ENCODE peak calls at places on chromosome X, in nine cellular contexts. U, K, Z, N, A, X, W, C and I are unnamed samples.
A peak's percentile ranks its signal among the peaks of the same experiment; 100 is the strongest.

GRCh38 chrX:12309733-12310054 is 171.4 kb downstream of the FRMPD4 start:
- DNase-seq in U (no peak), K (no peak), Z (no peak), N (peak; percentile 17), A (no peak), X (no peak), W (no peak), C (no peak), I (no peak)

GRCh38 chrX:20056704-20057103 is 60.0 kb downstream of the MAP7D2 start:
- DNase-seq in U (peak; percentile 53), K (no peak), Z (no peak), N (no peak), A (no peak), X (no peak), W (no peak), C (no peak), I (no peak)

GRCh38 chrX:30488092-30488491 is 89.5 kb downstream of the TASL start:
- DNase-seq in U (no peak), K (no peak), Z (peak; percentile 27), N (peak; percentile 22), A (no peak), X (no peak), W (peak; percentile 15), C (no peak), I (no peak)

GRCh38 chrX:10173331-10173900 is 16.6 kb downstream of the CLCN4 start:
- DNase-seq in U (peak; percentile 95), K (peak; percentile 71), Z (no peak), N (peak; percentile 90), A (peak; percentile 64), X (no peak), W (no peak), C (peak; percentile 66), I (no peak)

GRCh38 chrX:136215559-136215958 is 35.6 kb downstream of the MAP7D3 start:
- DNase-seq in U (peak; percentile 72), K (no peak), Z (no peak), N (no peak), A (no peak), X (no peak), W (no peak), C (no peak), I (peak; percentile 32)

GRCh38 chrX:134949271-134949670 is 41.5 kb upstream of the SMIM10 start:
- DNase-seq in U (peak; percentile 50), K (no peak), Z (no peak), N (no peak), A (no peak), X (no peak), W (no peak), C (no peak), I (peak; percentile 4)

GRCh38 chrX:41275661-41276609 is 58.0 kb upstream of the DDX3X start:
- DNase-seq in U (peak; percentile 48), K (peak; percentile 85), Z (peak; percentile 79), N (peak; percentile 63), A (peak; percentile 72), X (peak; percentile 90), W (no peak), C (peak; percentile 66), I (peak; percentile 43)

GRCh38 chrX:18291006-18291545 is 63.4 kb downstream of the SCML2 start:
- DNase-seq in U (peak; percentile 14), K (no peak), Z (no peak), N (no peak), A (no peak), X (no peak), W (no peak), C (no peak), I (no peak)

GRCh38 chrX:118807151-118808017 is 16.2 kb upstream of the ZCCHC12 start:
- DNase-seq in U (peak; percentile 24), K (peak; percentile 69), Z (peak; percentile 37), N (peak; percentile 62), A (peak; percentile 24), X (no peak), W (peak; percentile 10), C (peak; percentile 42), I (peak; percentile 17)

GRCh38 chrX:87299563-87300160 is 217.9 kb upstream of the KLHL4 start:
- DNase-seq in U (peak; percentile 5), K (no peak), Z (no peak), N (peak; percentile 37), A (peak; percentile 3), X (no peak), W (no peak), C (peak; percentile 3), I (no peak)

GRCh38 chrX:138897621-138898492 is 186.3 kb upstream of the FGF13 start:
- DNase-seq in U (peak; percentile 68), K (no peak), Z (no peak), N (no peak), A (no peak), X (no peak), W (no peak), C (no peak), I (no peak)

GRCh38 chrX:37755073-37755472 is 24.8 kb upstream of the CYBB start:
- DNase-seq in U (no peak), K (no peak), Z (no peak), N (no peak), A (peak; percentile 27), X (no peak), W (peak; percentile 69), C (no peak), I (no peak)

GRCh38 chrX:108736509-108737479 is at the start of gene IRS4:
- DNase-seq in U (peak; percentile 8), K (no peak), Z (peak; percentile 17), N (peak; percentile 90), A (no peak), X (peak; percentile 73), W (no peak), C (peak; percentile 82), I (no peak)

GRCh38 chrX:153925739-153926593 is at the start of gene ARHGAP4:
- DNase-seq in U (no peak), K (no peak), Z (peak; percentile 57), N (peak; percentile 44), A (peak; percentile 72), X (peak; percentile 82), W (no peak), C (no peak), I (no peak)

GRCh38 chrX:126027229-126027628 is 138.9 kb downstream of the DCAF12L2 start:
- DNase-seq in U (no peak), K (no peak), Z (no peak), N (no peak), A (no peak), X (no peak), W (no peak), C (no peak), I (no peak)

GRCh38 chrX:54444752-54445151 is 4.5 kb downstream of the TSR2 start:
- DNase-seq in U (no peak), K (no peak), Z (no peak), N (no peak), A (no peak), X (no peak), W (no peak), C (no peak), I (no peak)

GRCh38 chrX:153641575-153642312 is 5.3 kb upstream of the DUSP9 start:
- DNase-seq in U (no peak), K (no peak), Z (no peak), N (peak; percentile 37), A (peak; percentile 58), X (no peak), W (no peak), C (no peak), I (no peak)

GRCh38 chrX:136694491-136695087 is 46.6 kb downstream of the CD40LG start:
- DNase-seq in U (peak; percentile 42), K (no peak), Z (peak; percentile 57), N (peak; percentile 74), A (peak; percentile 48), X (no peak), W (peak; percentile 62), C (peak; percentile 3), I (peak; percentile 40)

GRCh38 chrX:66622209-66622608 is 16.7 kb downstream of the EDA2R start:
- DNase-seq in U (peak; percentile 42), K (no peak), Z (no peak), N (no peak), A (no peak), X (no peak), W (no peak), C (no peak), I (peak; percentile 30)

GRCh38 chrX:39438603-39439602 is 637.6 kb downstream of the MID1IP1 start:
- DNase-seq in U (no peak), K (no peak), Z (no peak), N (peak; percentile 22), A (no peak), X (no peak), W (no peak), C (no peak), I (no peak)
- TF ChIP-seq CTCF in U (peak; percentile 27), K (peak; percentile 14), Z (peak; percentile 26), N (peak; percentile 34), A (no peak), X (no peak), W (no peak), C (no peak), I (no peak)

DNA sequence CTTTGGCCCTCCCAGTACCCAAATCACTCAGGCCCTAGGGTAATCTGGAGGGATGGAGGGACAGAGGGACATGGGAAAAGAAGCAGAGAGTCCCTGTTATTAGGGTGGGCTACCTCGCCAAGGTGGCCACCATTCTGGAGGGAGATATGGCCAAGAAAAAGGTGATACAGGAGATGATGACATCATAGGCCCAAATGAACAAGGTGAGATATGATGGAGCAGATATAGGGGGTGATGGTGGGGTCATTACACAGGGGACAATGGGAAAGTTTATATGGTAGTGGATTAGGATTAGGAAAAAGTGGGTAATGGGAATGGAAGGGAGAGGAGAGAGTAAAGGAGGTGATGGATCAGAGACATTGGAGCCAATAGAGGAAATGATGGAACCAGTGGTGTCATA is 12.9 kb upstream of the SYP start:
- DNase-seq in U (no peak), K (no peak), Z (no peak), N (no peak), A (no peak), X (no peak), W (no peak), C (no peak), I (no peak)
- TF ChIP-seq CTCF in U (no peak), K (no peak), Z (no peak), N (no peak), A (no peak), X (no peak), W (no peak), C (no peak), I (no peak)

GRCh38 chrX:34365482-34365881 is 233.4 kb upstream of the FAM47A start:
- DNase-seq in U (no peak), K (no peak), Z (no peak), N (peak; percentile 40), A (no peak), X (no peak), W (no peak), C (peak; percentile 8), I (peak; percentile 45)
- TF ChIP-seq CTCF in U (peak; percentile 53), K (peak; percentile 10), Z (no peak), N (peak; percentile 63), A (no peak), X (peak; percentile 13), W (no peak), C (peak; percentile 48), I (peak; percentile 76)

DNA sequence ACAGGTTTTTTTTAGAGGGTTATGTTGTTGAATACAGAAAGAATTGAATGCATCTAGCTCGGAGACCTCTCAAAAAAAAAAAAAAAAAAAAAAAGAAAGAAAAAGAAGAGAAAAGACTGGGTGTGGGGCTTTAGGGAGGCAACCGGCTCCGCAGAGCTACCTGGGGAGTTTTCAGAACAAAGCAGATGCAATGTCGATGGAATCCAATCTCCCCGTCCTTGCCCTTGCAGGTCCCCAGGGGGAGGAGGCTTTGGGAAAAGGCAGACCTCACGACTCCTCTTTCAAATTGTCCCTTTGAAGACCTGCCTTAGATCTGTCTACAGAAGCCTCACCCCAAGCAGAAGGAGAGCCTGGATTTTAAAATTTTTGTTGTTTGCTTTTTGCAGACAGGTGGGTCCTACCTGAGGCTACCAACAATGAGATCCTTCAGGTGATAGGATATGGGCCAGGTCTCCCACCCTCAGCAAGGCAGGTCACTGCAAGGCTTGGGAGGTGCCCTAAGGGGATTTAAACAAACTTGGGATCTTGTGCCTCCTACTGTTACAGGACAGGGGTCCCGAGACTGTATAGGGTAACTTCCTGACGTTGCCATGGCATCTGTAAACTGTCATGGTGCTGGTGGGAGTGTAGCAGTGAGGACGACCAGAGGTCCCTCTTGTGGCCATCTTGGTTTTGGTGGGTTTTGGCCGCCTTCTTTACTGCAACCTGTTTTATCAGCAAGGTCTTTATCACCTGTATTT is 75.2 kb upstream of the PRKX start:
- DNase-seq in U (no peak), K (no peak), Z (no peak), N (peak; percentile 52), A (no peak), X (no peak), W (no peak), C (peak; percentile 12), I (no peak)
- TF ChIP-seq CTCF in U (no peak), K (no peak), Z (no peak), N (peak; percentile 34), A (peak; percentile 28), X (no peak), W (no peak), C (peak; percentile 33), I (no peak)